ENCODE peak calls at places on chromosomes 1 and 21, in six cellular contexts. Y is NCI-H774, P is cardiac fibroblast, D is HFF-Myc, N is NCI-H526 treated with DMSO at 0.1 percent for 48 hours, E is EL. Q is an unnamed sample.

GRCh38 chr1:29136463-29136915 is 12.8 kb upstream of the TMEM200B start:
- DNase-seq in D (no peak), P (peak; percentile 56), E (no peak), Y (no peak), N (no peak), Q (peak; percentile 54)

GRCh38 chr1:179034720-179035119 is 9.0 kb downstream of the FAM20B start:
- DNase-seq in P (peak; percentile 51), D (no peak), N (no peak), Y (no peak), E (peak; percentile 38), Q (no peak)

GRCh38 chr21:35113064-35113463 is 64.0 kb upstream of the RUNX1 start:
- DNase-seq in E (peak; percentile 69), N (no peak), D (no peak), P (no peak), Y (no peak), Q (peak; percentile 53)

GRCh38 chr21:45799765-45800338 is 156.3 kb downstream of the PCBP3 start:
- DNase-seq in E (no peak), N (no peak), P (no peak), Y (no peak), D (no peak), Q (no peak)

GRCh38 chr1:15442119-15442518 is 3.9 kb downstream of the CTRC start:
- DNase-seq in D (no peak), E (no peak), Y (no peak), P (no peak), N (no peak), Q (no peak)

GRCh38 chr1:15836772-15837669 is 10.5 kb upstream of the SPEN start:
- DNase-seq in N (no peak), P (no peak), D (no peak), Y (no peak), E (no peak), Q (no peak)

GRCh38 chr1:233719626-233720334 is 105.9 kb downstream of the KCNK1 start:
- DNase-seq in Y (no peak), P (no peak), D (no peak), N (no peak), E (no peak), Q (no peak)

GRCh38 chr21:14482165-14482564 is 64.0 kb downstream of the SAMSN1 start:
- DNase-seq in E (no peak), N (no peak), D (no peak), P (no peak), Y (no peak), Q (no peak)

GRCh38 chr1:74952786-74953185 is 181.4 kb upstream of the LHX8 start:
- DNase-seq in N (no peak), Y (no peak), P (no peak), E (no peak), D (no peak), Q (no peak)

GRCh38 chr1:221487781-221488520 is 253.9 kb downstream of the DUSP10 start:
- DNase-seq in D (no peak), P (peak; percentile 22), N (no peak), Y (peak; percentile 64), E (peak; percentile 82), Q (peak; percentile 80)

GRCh38 chr1:24374891-24375786 is 38.4 kb downstream of the STPG1 start:
- DNase-seq in D (no peak), P (no peak), Y (no peak), E (peak; percentile 45), N (no peak), Q (no peak)

GRCh38 chr1:8965121-8965820 is 19.6 kb downstream of the CA6 start:
- DNase-seq in D (no peak), N (no peak), P (peak; percentile 24), Y (no peak), E (peak; percentile 14), Q (no peak)

GRCh38 chr1:235430991-235431390 is 63.8 kb downstream of the TBCE start:
- DNase-seq in P (peak; percentile 39), D (no peak), E (peak; percentile 44), Y (no peak), N (no peak), Q (peak; percentile 23)

GRCh38 chr1:171252482-171252881 is 4.2 kb downstream of the FMO1 start:
- DNase-seq in Y (no peak), N (no peak), P (no peak), E (no peak), D (no peak), Q (no peak)

GRCh38 chr1:234476172-234476571 is 2.8 kb downstream of the TARBP1 start:
- DNase-seq in N (no peak), Y (no peak), D (no peak), P (no peak), E (no peak), Q (no peak)

GRCh38 chr1:37391181-37391949 is 83.0 kb upstream of the ZC3H12A start:
- DNase-seq in P (no peak), Y (peak; percentile 87), N (no peak), D (no peak), E (no peak), Q (no peak)

GRCh38 chr1:10415211-10415930 is 14.9 kb upstream of the CENPS start:
- DNase-seq in P (peak; percentile 92), D (no peak), E (peak; percentile 46), Y (no peak), N (no peak), Q (peak; percentile 43)

Q was measured in foreskin fibroblast.